ENCODE peak calls at places on chromosome 4, in ten cellular contexts. N, U, A, C, R, L, Q, K, M and H are unnamed samples.

GRCh38 chr4:33270403-33270802 is 2550.2 kb downstream of the PCDH7 start:
- DNase-seq in N (no peak), U (no peak), A (no peak), C (no peak), R (no peak), L (no peak), Q (no peak), K (no peak), M (no peak), H (no peak)

GRCh38 chr4:182320092-182320491 is 76.9 kb downstream of the TENM3 start:
- DNase-seq in N (no peak), U (no peak), A (no peak), C (no peak), R (no peak), L (no peak), Q (no peak), K (no peak), M (no peak), H (no peak)

GRCh38 chr4:144716778-144717177 is 70.8 kb downstream of the HHIP start:
- DNase-seq in N (no peak), U (no peak), A (no peak), C (peak; percentile 80), R (no peak), L (no peak), Q (no peak), K (no peak), M (no peak), H (no peak)

GRCh38 chr4:87041142-87041541 is 106.3 kb downstream of the AFF1 start:
- DNase-seq in N (no peak), U (no peak), A (no peak), C (no peak), R (peak; percentile 54), L (no peak), Q (peak; percentile 81), K (no peak), M (peak; percentile 35), H (peak; percentile 71)

GRCh38 chr4:6440506-6441201 is 31.8 kb downstream of the PPP2R2C start:
- DNase-seq in N (no peak), U (no peak), A (no peak), C (no peak), R (no peak), L (no peak), Q (no peak), K (no peak), M (no peak), H (no peak)

GRCh38 chr4:4377191-4377590 is 9.7 kb upstream of the NSG1 start:
- DNase-seq in N (no peak), U (no peak), A (no peak), C (no peak), R (no peak), L (no peak), Q (no peak), K (no peak), M (no peak), H (no peak)

GRCh38 chr4:153564630-153565525 is 98.7 kb downstream of the TMEM131L start:
- DNase-seq in N (no peak), U (no peak), A (no peak), C (no peak), R (no peak), L (no peak), Q (peak; percentile 49), K (no peak), M (no peak), H (peak; percentile 49)

GRCh38 chr4:164977243-164978164 is at the start of gene TRIM61:
- DNase-seq in N (no peak), U (peak; percentile 61), A (peak; percentile 67), C (no peak), R (no peak), L (no peak), Q (peak; percentile 43), K (no peak), M (peak; percentile 34), H (peak; percentile 55)

GRCh38 chr4:140426610-140427103 is 791 bp downstream of the CLGN start:
- DNase-seq in N (no peak), U (no peak), A (peak; percentile 59), C (no peak), R (no peak), L (peak; percentile 54), Q (no peak), K (no peak), M (no peak), H (no peak)

GRCh38 chr4:61200991-61201526 is 933 bp downstream of the ADGRL3 start:
- DNase-seq in N (no peak), U (no peak), A (no peak), C (no peak), R (no peak), L (no peak), Q (peak; percentile 4), K (no peak), M (peak; percentile 45), H (peak; percentile 42)

GRCh38 chr4:108072300-108072699 is 82.6 kb downstream of the HADH start:
- DNase-seq in N (no peak), U (peak; percentile 76), A (no peak), C (no peak), R (no peak), L (no peak), Q (no peak), K (no peak), M (no peak), H (no peak)

GRCh38 chr4:151046609-151047008 is 31.5 kb upstream of the LRBA start:
- DNase-seq in N (no peak), U (no peak), A (no peak), C (no peak), R (no peak), L (no peak), Q (no peak), K (no peak), M (no peak), H (no peak)

GRCh38 chr4:142318280-142318679 is 527.8 kb downstream of the INPP4B start:
- DNase-seq in N (no peak), U (no peak), A (no peak), C (no peak), R (no peak), L (no peak), Q (no peak), K (no peak), M (no peak), H (peak; percentile 7)

GRCh38 chr4:74608151-74608949 is 163.4 kb downstream of the AREG start:
- DNase-seq in N (no peak), U (no peak), A (no peak), C (peak; percentile 89), R (no peak), L (no peak), Q (peak; percentile 63), K (no peak), M (no peak), H (peak; percentile 69)

GRCh38 chr4:22372958-22373357 is 142.9 kb downstream of the ADGRA3 start:
- DNase-seq in N (no peak), U (no peak), A (no peak), C (no peak), R (no peak), L (no peak), Q (no peak), K (no peak), M (no peak), H (no peak)

GRCh38 chr4:118351851-118352827 is 664 bp downstream of the PRSS12 start:
- DNase-seq in N (no peak), U (no peak), A (no peak), C (no peak), R (no peak), L (peak; percentile 51), Q (peak; percentile 47), K (no peak), M (peak; percentile 12), H (peak; percentile 13)
- TF ChIP-seq CTCF in N (peak; percentile 18), U (no peak), A (no peak), C (peak; percentile 11), R (no peak), L (no peak), Q (no peak), K (no peak), M (peak; percentile 21), H (no peak)

DNA sequence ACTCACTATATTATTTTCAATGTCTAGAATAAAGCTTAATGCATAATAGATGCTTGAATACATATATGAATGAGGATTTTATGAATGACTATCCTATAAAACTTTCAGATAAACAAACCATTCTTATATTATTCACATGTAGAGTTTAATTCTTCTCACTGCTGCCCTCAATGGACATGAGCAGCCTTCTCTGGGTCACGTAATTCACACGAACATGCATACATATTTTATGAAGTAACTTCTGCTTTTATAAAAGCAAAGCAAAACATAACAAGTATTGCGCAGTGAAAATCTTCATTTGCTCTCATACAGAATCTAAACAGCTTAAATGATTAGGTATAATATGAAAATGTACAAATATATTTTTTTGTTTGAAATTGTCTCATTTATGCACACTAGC is 116.7 kb downstream of the TMA16 start:
- DNase-seq in N (no peak), U (no peak), A (no peak), C (no peak), R (no peak), L (peak; percentile 8), Q (no peak), K (no peak), M (no peak), H (no peak)
- TF ChIP-seq CTCF in N (no peak), U (no peak), A (no peak), C (no peak), R (no peak), L (no peak), Q (no peak), K (no peak), M (no peak), H (no peak)

DNA sequence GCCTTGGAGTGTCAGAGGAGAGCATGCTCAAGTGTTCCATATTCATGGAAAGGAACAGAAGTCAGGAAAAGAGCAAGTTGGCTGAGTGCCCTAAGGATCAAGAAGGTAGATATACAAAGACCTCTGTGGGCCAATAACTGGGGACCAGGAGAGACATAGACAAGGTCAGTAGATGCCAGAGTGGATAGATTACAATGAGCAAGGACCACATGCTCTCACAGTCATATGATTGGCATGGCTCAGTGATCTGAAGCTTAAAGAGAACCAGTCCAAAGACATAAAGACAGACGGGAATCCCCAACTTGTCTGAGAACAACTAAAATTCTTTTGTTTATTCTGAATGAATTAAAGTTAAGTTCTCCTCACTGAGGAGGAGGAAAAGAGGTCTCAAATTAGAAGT is 289.7 kb downstream of the HS3ST1 start:
- DNase-seq in N (no peak), U (no peak), A (no peak), C (no peak), R (no peak), L (no peak), Q (no peak), K (no peak), M (no peak), H (no peak)
- TF ChIP-seq CTCF in N (no peak), U (no peak), A (no peak), C (no peak), R (no peak), L (no peak), Q (no peak), K (no peak), M (no peak), H (no peak)

DNA sequence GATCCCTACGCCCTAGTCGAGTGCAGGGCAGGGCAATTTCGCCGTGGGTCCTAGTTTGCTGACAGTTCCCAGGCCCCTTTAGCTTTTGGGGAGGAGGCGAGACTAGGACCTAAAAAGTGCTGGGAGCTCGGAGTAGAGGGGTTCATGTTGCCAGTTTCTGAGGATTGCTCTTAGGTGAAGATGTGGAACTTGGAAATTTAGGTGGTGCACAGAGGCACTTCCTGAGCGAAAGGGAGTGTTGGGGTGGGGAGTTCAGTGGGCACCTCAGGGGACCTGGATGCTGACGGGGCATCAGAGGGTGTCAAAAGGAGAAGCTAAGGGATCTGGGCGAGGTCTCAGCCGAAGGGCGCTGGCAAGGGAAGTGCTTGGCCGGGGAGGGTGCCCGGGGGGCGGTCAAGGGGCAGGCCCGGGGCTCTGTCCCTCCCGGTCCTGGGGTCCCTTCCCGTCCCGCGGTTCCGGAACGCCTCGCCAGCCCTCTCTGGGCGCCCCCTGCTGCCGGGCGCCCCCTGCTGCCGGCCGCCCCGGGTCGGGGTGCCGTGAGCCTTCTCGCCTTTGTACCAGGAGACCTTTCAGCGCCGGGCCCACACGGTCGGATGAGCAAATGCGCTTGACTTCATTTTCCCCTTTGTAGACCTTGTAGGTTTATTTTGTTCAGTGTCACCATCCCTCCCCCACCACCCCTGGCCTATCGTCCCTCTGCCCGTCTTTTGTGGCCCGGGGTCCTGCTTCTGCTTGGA is 3.0 kb upstream of the PHOX2B start:
- DNase-seq in N (no peak), U (no peak), A (no peak), C (no peak), R (no peak), L (no peak), Q (no peak), K (no peak), M (no peak), H (no peak)
- TF ChIP-seq CTCF in N (peak; percentile 23), U (no peak), A (no peak), C (peak; percentile 30), R (no peak), L (no peak), Q (no peak), K (no peak), M (peak; percentile 26), H (no peak)